ENCODE peak calls at places on chromosome 9, in eight cellular contexts. D is pancreas, A is cardiac fibroblast, L is mucosa of descending colon, Q is AG09309, J is endothelial cell, I is glutamatergic neuron, F is sigmoid colon. V is an unnamed sample.

GRCh38 chr9:114895605-114896004 is 34.8 kb downstream of the TNFSF8 start:
- DNase-seq in D (no peak), A (peak), L (no peak), Q (peak), J (no peak), I (no peak), F (no peak), V (no peak)

GRCh38 chr9:120331913-120332312 is 248.1 kb downstream of the CDK5RAP2 start:
- DNase-seq in D (no peak), A (peak), L (no peak), Q (peak), J (no peak), I (no peak), F (no peak), V (no peak)

GRCh38 chr9:134062461-134063087 is 5.3 kb downstream of the BRD3 start:
- DNase-seq in D (peak), A (no peak), L (no peak), Q (no peak), J (no peak), I (peak), F (peak), V (no peak)

GRCh38 chr9:132207839-132208615 is 46.2 kb downstream of the NTNG2 start:
- DNase-seq in D (no peak), A (no peak), L (no peak), Q (no peak), J (no peak), I (no peak), F (no peak), V (no peak)

GRCh38 chr9:70091553-70091952 is 47.9 kb downstream of the MAMDC2 start:
- DNase-seq in D (no peak), A (no peak), L (no peak), Q (no peak), J (no peak), I (no peak), F (no peak), V (no peak)

GRCh38 chr9:121059998-121060636 is 10.0 kb upstream of the C5 start:
- DNase-seq in D (no peak), A (peak), L (peak), Q (no peak), J (peak), I (no peak), F (no peak), V (no peak)

GRCh38 chr9:97382099-97382718 is 29.7 kb upstream of the TDRD7 start:
- DNase-seq in D (no peak), A (no peak), L (no peak), Q (no peak), J (no peak), I (no peak), F (no peak), V (no peak)

GRCh38 chr9:76877961-76878360 is 28.0 kb downstream of the PRUNE2 start:
- DNase-seq in D (no peak), A (no peak), L (no peak), Q (no peak), J (no peak), I (no peak), F (no peak), V (no peak)

GRCh38 chr9:120931278-120932085 is 4.9 kb upstream of the TRAF1 start:
- DNase-seq in D (no peak), A (peak), L (peak), Q (no peak), J (no peak), I (no peak), F (no peak), V (peak)

GRCh38 chr9:80797427-80797825 is 891.9 kb downstream of the TLE1 start:
- DNase-seq in D (no peak), A (no peak), L (no peak), Q (no peak), J (no peak), I (no peak), F (no peak), V (no peak)

GRCh38 chr9:135103001-135103446 is 15.6 kb downstream of the OLFM1 start:
- DNase-seq in D (peak), A (no peak), L (no peak), Q (no peak), J (no peak), I (no peak), F (no peak), V (no peak)

GRCh38 chr9:114334490-114334889 is 4.8 kb downstream of the ORM2 start:
- DNase-seq in D (no peak), A (no peak), L (no peak), Q (no peak), J (no peak), I (no peak), F (no peak), V (no peak)

GRCh38 chr9:27590636-27591035 is 17.4 kb upstream of the C9orf72 start:
- DNase-seq in D (no peak), A (peak), L (no peak), Q (no peak), J (no peak), I (no peak), F (no peak), V (no peak)

GRCh38 chr9:117800389-117800788 is 96.2 kb downstream of the TLR4 start:
- DNase-seq in D (no peak), A (no peak), L (no peak), Q (no peak), J (no peak), I (no peak), F (no peak), V (no peak)

GRCh38 chr9:3118081-3118480 is 274.2 kb upstream of the PUM3 start:
- DNase-seq in D (no peak), A (no peak), L (no peak), Q (no peak), J (no peak), I (no peak), F (no peak), V (no peak)

GRCh38 chr9:85978496-85978895 is 37.5 kb downstream of the NAA35 start:
- DNase-seq in D (no peak), A (peak), L (no peak), Q (no peak), J (no peak), I (no peak), F (no peak), V (no peak)

GRCh38 chr9:130137870-130138653 is 34.1 kb upstream of the NCS1 start:
- DNase-seq in D (no peak), A (peak), L (peak), Q (peak), J (no peak), I (peak), F (peak), V (no peak)

GRCh38 chr9:81855538-81855937 is 72.7 kb upstream of the SPATA31D4 start:
- DNase-seq in D (no peak), A (peak), L (no peak), Q (no peak), J (no peak), I (no peak), F (no peak), V (no peak)

GRCh38 chr9:134367061-134367460 is 40.8 kb downstream of the RXRA start:
- DNase-seq in D (no peak), A (no peak), L (no peak), Q (no peak), J (no peak), I (no peak), F (no peak), V (no peak)

GRCh38 chr9:133539434-133539833 is 4.9 kb downstream of the ADAMTSL2 start:
- DNase-seq in D (no peak), A (peak), L (peak), Q (no peak), J (no peak), I (no peak), F (no peak), V (no peak)

GRCh38 chr9:129319938-129320481 is 141.9 kb upstream of the IER5L start:
- DNase-seq in D (peak), A (no peak), L (no peak), Q (no peak), J (no peak), I (no peak), F (peak), V (no peak)

GRCh38 chr9:111728143-111728542 is 66.6 kb downstream of the SHOC1 start:
- DNase-seq in D (no peak), A (no peak), L (no peak), Q (no peak), J (no peak), I (no peak), F (no peak), V (no peak)

GRCh38 chr9:105127863-105128220 is 116.6 kb upstream of the SLC44A1 start:
- DNase-seq in D (no peak), A (peak), L (peak), Q (no peak), J (peak), I (no peak), F (no peak), V (no peak)

GRCh38 chr9:126606483-126606870 is 7.3 kb upstream of the LMX1B start:
- DNase-seq in D (no peak), A (no peak), L (no peak), Q (no peak), J (no peak), I (no peak), F (peak), V (no peak)

GRCh38 chr9:22343218-22343611 is 103.4 kb upstream of the DMRTA1 start:
- DNase-seq in D (no peak), A (no peak), L (no peak), Q (no peak), J (no peak), I (no peak), F (no peak), V (no peak)

GRCh38 chr9:94882953-94883641 is 156.6 kb downstream of the AOPEP start:
- DNase-seq in D (no peak), A (no peak), L (no peak), Q (no peak), J (no peak), I (no peak), F (no peak), V (no peak)

GRCh38 chr9:131530546-131530929 is 525 bp downstream of the UCK1 start:
- DNase-seq in D (peak), A (peak), L (peak), Q (no peak), J (peak), I (peak), F (peak), V (no peak)

GRCh38 chr9:116416421-116416820 is 262.8 kb downstream of the PAPPA start:
- DNase-seq in D (no peak), A (no peak), L (no peak), Q (no peak), J (no peak), I (no peak), F (no peak), V (no peak)

GRCh38 chr9:81032030-81032572 is 657.2 kb downstream of the TLE1 start:
- DNase-seq in D (no peak), A (peak), L (no peak), Q (peak), J (no peak), I (no peak), F (no peak), V (no peak)

DNA sequence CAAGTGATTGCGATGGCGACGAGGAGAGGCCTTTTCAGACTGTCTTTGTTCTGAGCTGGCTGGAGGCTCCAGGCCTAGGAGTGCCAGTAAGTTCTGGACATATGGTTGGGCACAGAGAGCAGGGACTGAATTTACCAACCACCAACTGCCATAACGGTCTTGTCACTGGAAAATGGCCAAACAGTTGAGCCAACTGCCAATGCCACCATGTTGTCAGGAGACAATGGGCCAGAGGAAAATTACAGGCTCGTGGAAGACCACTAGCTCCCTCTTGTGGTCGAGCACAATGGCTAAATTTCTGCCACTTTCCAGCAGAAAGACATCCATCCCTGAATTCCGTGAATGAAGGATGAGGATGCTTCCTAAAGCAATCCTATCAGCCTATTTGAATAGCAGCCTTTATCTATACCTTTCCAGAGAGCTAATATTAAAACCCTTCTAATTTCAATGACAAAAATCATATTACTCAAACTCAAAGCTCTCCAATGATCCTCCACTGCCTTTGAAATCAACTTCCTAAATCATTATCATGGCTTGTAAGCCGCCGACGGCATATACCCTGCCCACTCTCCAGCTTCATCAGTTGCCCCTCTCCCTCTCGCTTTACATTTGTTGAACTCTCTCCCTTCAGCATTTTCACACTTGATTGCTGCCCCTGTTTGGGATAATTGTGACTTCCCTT is 66.9 kb upstream of the GLIS3 start:
- DNase-seq in D (no peak), A (peak), L (peak), Q (no peak), J (peak), I (peak), F (peak), V (no peak)
- TF ChIP-seq CTCF in D (peak), A (peak), L (peak), Q (peak), J (peak), I (peak), F (peak), V (no peak)

DNA sequence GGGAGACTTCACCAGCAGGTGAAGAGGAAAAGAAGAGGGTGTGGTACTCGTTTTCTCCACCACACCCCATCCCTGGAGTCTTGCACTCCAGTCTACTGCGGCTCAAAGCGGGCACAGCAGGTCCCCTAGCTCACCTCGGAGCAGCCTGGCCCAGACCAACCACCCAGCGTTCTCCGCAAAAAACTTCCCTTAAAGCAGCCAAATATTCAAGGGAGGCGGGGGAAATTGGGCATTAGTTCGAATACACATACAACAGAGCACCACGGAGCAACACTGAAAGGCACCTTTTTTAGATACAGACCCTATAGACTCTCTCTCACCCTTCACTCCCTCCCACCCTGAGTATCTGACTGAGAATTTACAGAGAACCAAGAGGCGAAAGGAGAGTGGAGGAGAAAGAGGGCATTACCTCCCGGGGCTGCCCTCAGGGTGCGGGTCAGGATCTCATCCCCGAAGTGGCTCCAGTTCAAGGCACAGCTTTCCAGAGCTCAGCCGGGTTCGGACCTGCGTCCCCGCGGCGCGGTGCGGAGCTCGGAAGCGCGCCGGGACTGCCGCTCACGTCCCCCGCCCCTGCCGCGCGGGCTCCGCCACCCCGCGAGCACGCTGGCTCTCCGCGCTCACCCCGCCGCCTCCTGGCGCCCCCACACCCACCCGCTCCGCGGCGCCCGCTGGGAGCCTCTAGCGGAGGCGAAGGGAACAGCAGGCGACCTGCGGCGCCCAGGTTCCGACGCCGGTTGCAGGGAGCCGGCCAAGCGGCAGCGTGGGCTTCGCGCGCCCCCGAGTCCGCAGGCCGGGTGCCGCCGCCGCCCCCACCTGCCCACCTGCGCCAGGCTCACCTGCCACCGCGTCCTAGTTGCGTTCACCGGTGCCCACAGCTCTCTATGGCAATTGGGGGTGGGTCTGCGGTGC is 1638.7 kb upstream of the C9orf72 start:
- DNase-seq in D (peak), A (no peak), L (peak), Q (no peak), J (peak), I (peak), F (peak), V (peak)
- TF ChIP-seq CTCF in D (peak), A (peak), L (peak), Q (peak), J (peak), I (peak), F (peak), V (peak)

GRCh38 chr9:35658144-35658893 is at the start of gene CCDC107:
- DNase-seq in D (peak), A (peak), L (peak), Q (no peak), J (peak), I (peak), F (peak), V (peak)
- TF ChIP-seq CTCF in D (peak), A (peak), L (peak), Q (peak), J (peak), I (peak), F (peak), V (peak)

DNA sequence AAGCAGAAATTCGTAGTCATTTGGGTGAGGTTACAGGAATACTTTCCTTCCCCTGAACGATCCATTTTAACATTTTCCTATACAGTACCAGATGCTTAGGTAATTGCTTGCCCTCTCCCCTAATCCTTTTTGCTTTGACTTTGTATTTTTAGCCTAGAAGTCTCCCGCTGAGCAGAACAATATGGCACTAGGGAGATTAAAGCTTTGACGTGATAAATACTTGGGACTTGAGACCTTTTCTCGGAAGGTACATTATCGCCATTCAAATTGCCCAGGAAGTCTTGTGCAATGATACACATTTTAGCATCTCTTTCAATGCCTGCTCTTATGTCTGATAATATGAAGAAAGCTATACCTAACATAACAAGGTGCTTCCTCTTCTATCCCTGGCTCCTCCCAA is 22.9 kb upstream of the SPATA31C2 start:
- DNase-seq in D (no peak), A (no peak), L (no peak), Q (no peak), J (no peak), I (no peak), F (no peak), V (no peak)
- TF ChIP-seq CTCF in D (no peak), A (no peak), L (no peak), Q (no peak), J (no peak), I (no peak), F (no peak), V (no peak)

GRCh38 chr9:127770905-127771569 is 7.4 kb downstream of the SH2D3C start:
- DNase-seq in D (peak), A (peak), L (peak), Q (peak), J (peak), I (peak), F (peak), V (peak)
- TF ChIP-seq CTCF in D (no peak), A (no peak), L (no peak), Q (no peak), J (no peak), I (no peak), F (no peak), V (no peak)

GRCh38 chr9:109475526-109475925 is 22.6 kb downstream of the PTPN3 start:
- DNase-seq in D (no peak), A (peak), L (peak), Q (no peak), J (no peak), I (no peak), F (no peak), V (no peak)
- TF ChIP-seq CTCF in D (no peak), A (no peak), L (no peak), Q (no peak), J (no peak), I (no peak), F (no peak), V (no peak)

DNA sequence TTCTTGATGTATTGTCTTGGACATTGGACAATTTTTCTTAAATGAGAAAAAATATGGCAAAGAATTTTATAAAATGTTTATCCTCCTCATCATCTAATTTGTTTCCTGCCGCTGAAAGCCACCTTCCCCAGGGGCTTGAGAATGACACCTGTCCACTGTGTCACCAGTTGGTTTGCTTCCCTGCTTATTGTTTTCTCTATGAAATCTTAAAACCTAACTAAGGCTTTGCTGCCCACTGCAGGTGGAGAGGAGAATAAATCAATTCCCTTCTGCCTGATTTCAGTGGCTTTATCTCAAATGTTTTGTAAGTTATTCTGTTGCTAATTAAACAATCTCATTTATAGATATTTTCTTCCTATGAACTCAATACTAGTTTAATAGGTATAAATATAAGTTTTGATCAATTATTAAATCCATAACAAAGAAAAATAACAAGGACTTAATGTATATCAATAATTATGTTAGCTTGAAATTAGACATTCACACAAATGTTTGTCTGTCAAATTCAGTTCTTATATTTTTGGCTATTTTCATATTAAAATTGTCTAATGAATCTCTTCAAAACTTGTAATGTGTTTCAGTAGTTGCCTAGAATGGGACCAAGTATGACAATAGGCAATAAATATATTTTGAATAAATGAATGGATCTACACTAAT is 822.5 kb downstream of the PTPRD start:
- DNase-seq in D (no peak), A (peak), L (peak), Q (no peak), J (peak), I (peak), F (no peak), V (no peak)
- TF ChIP-seq CTCF in D (peak), A (peak), L (no peak), Q (peak), J (peak), I (peak), F (peak), V (no peak)